ENCODE peak calls at places on chromosomes 12 and 14, in nine cellular contexts. S is mesothelial cell of epicardium; U is DMS 273 treated with DMSO at 0.1 percent for 48 hours; H is stimulated activated CD4-positive, alpha-beta T cell treated with anti-CD3 and anti-CD28 coated beads, TNF-alpha, amount 100 ng/mL, for 48 hours; J is heart right ventricle; D is frontal cortex; R is RPMI7951; Z is endothelial cell; P is germinal center. V is an unnamed sample.
A peak's percentile ranks its signal among the peaks of the same experiment; 100 is the strongest.

GRCh38 chr12:2507811-2508210 is 287.0 kb upstream of the FKBP4 start:
- DNase-seq in S (no peak), U (no peak), H (no peak), J (no peak), D (no peak), R (no peak), Z (peak; percentile 22), P (no peak), V (no peak)

GRCh38 chr12:124636138-124636968 is 68.9 kb upstream of the NCOR2 start:
- DNase-seq in S (no peak), U (peak; percentile 48), H (peak; percentile 24), J (no peak), D (no peak), R (peak; percentile 91), Z (no peak), P (no peak), V (no peak)

GRCh38 chr12:53659609-53660008 is 16.3 kb downstream of the ATP5MC2 start:
- DNase-seq in S (no peak), U (no peak), H (no peak), J (no peak), D (no peak), R (peak; percentile 21), Z (no peak), P (no peak), V (no peak)

GRCh38 chr14:71534506-71534905 is 397.7 kb upstream of the RGS6 start:
- DNase-seq in S (no peak), U (no peak), H (no peak), J (no peak), D (no peak), R (no peak), Z (no peak), P (no peak), V (no peak)

GRCh38 chr12:115450017-115450416 is 766.0 kb upstream of the TBX3 start:
- DNase-seq in S (no peak), U (no peak), H (no peak), J (no peak), D (no peak), R (no peak), Z (no peak), P (no peak), V (no peak)

GRCh38 chr14:99596071-99596627 is 7.9 kb downstream of the CCDC85C start:
- DNase-seq in S (no peak), U (no peak), H (no peak), J (no peak), D (no peak), R (no peak), Z (peak; percentile 31), P (no peak), V (peak; percentile 62)

GRCh38 chr14:64755661-64756265 is 51.5 kb downstream of the PLEKHG3 start:
- DNase-seq in S (no peak), U (no peak), H (peak; percentile 20), J (no peak), D (no peak), R (peak; percentile 56), Z (no peak), P (no peak), V (peak; percentile 90)

GRCh38 chr12:68534108-68534507 is 76.6 kb upstream of the RAP1B start:
- DNase-seq in S (no peak), U (no peak), H (no peak), J (no peak), D (no peak), R (no peak), Z (no peak), P (no peak), V (no peak)

GRCh38 chr14:95515523-95516517 is 630 bp downstream of the SYNE3 start:
- DNase-seq in S (no peak), U (no peak), H (peak; percentile 71), J (peak; percentile 80), D (peak; percentile 81), R (peak; percentile 69), Z (peak; percentile 61), P (peak; percentile 93), V (no peak)

GRCh38 chr14:71883094-71883493 is 49.1 kb upstream of the RGS6 start:
- DNase-seq in S (no peak), U (no peak), H (no peak), J (no peak), D (no peak), R (no peak), Z (no peak), P (no peak), V (no peak)